ENCODE peak calls at places on chromosome 19, in five cellular contexts. One of them, this sample, is unnamed.

GRCh38 chr19:10718205-10719196 is 622 bp downstream of the DNM2 start:
- DNase-seq in NCI-H774: no peak
- DNase-seq in coronary artery: peak
- DNase-seq in RWPE1: peak
- DNase-seq in mesothelial cell of epicardium: peak
- DNase-seq in this sample: peak

GRCh38 chr19:49766938-49767315 is at the start of gene AP2A1:
- DNase-seq in NCI-H774: no peak
- DNase-seq in coronary artery: no peak
- DNase-seq in RWPE1: no peak
- DNase-seq in mesothelial cell of epicardium: no peak
- DNase-seq in this sample: no peak

GRCh38 chr19:42280761-42281174 is 11.7 kb downstream of the CIC start:
- DNase-seq in NCI-H774: no peak
- DNase-seq in coronary artery: peak
- DNase-seq in RWPE1: peak
- DNase-seq in mesothelial cell of epicardium: no peak
- DNase-seq in this sample: no peak

GRCh38 chr19:7137120-7137519 is 67.6 kb downstream of the ZNF557 start:
- DNase-seq in NCI-H774: no peak
- DNase-seq in coronary artery: no peak
- DNase-seq in RWPE1: no peak
- DNase-seq in mesothelial cell of epicardium: no peak
- DNase-seq in this sample: no peak

GRCh38 chr19:58380736-58381459 is at the start of gene ZNF837:
- DNase-seq in NCI-H774: peak
- DNase-seq in coronary artery: peak
- DNase-seq in RWPE1: peak
- DNase-seq in mesothelial cell of epicardium: peak
- DNase-seq in this sample: peak

GRCh38 chr19:7636317-7636690 is 606 bp upstream of the STXBP2 start:
- DNase-seq in NCI-H774: no peak
- DNase-seq in coronary artery: no peak
- DNase-seq in RWPE1: no peak
- DNase-seq in mesothelial cell of epicardium: no peak
- DNase-seq in this sample: no peak

GRCh38 chr19:11849264-11849615 is 714 bp downstream of the ZNF439 start:
- DNase-seq in NCI-H774: no peak
- DNase-seq in coronary artery: no peak
- DNase-seq in RWPE1: no peak
- DNase-seq in mesothelial cell of epicardium: no peak
- DNase-seq in this sample: no peak

GRCh38 chr19:49638360-49638759 is 1.6 kb downstream of the RRAS start:
- DNase-seq in NCI-H774: no peak
- DNase-seq in coronary artery: no peak
- DNase-seq in RWPE1: no peak
- DNase-seq in mesothelial cell of epicardium: no peak
- DNase-seq in this sample: peak

GRCh38 chr19:57359300-57359699 is 4.1 kb upstream of the TRAPPC2B start:
- DNase-seq in NCI-H774: no peak
- DNase-seq in coronary artery: no peak
- DNase-seq in RWPE1: no peak
- DNase-seq in mesothelial cell of epicardium: no peak
- DNase-seq in this sample: no peak

GRCh38 chr19:16611121-16611520 is 16.9 kb downstream of the MED26 start:
- DNase-seq in NCI-H774: no peak
- DNase-seq in coronary artery: no peak
- DNase-seq in RWPE1: peak
- DNase-seq in mesothelial cell of epicardium: no peak
- DNase-seq in this sample: no peak

GRCh38 chr19:2255112-2255845 is 938 bp downstream of the JSRP1 start:
- DNase-seq in NCI-H774: no peak
- DNase-seq in coronary artery: no peak
- DNase-seq in RWPE1: no peak
- DNase-seq in mesothelial cell of epicardium: no peak
- DNase-seq in this sample: no peak

GRCh38 chr19:50843205-50843604 is 9.8 kb upstream of the KLK15 start:
- DNase-seq in NCI-H774: no peak
- DNase-seq in coronary artery: no peak
- DNase-seq in RWPE1: no peak
- DNase-seq in mesothelial cell of epicardium: no peak
- DNase-seq in this sample: no peak